ENCODE peak calls at places on chromosomes 13 and 19, in six cellular contexts. I is HAP-1, M is psoas muscle, L is tibial artery, T is A549, J is cardiac muscle cell. F is an unnamed sample.

GRCh38 chr19:2021453-2022140 is 6.1 kb upstream of the BTBD2 start:
- DNase-seq in I (no peak), M (no peak), L (no peak), T (no peak), J (no peak), F (no peak)

GRCh38 chr19:959935-960502 is 24.1 kb upstream of the WDR18 start:
- DNase-seq in I (no peak), M (no peak), L (no peak), T (peak; percentile 44), J (no peak), F (no peak)

GRCh38 chr19:48746738-48747575 is at the start of gene IZUMO1:
- DNase-seq in I (peak; percentile 65), M (peak; percentile 77), L (peak; percentile 68), T (peak; percentile 94), J (peak; percentile 97), F (peak; percentile 87)

GRCh38 chr19:48393559-48394330 is at the start of gene GRIN2D:
- DNase-seq in I (peak; percentile 61), M (no peak), L (no peak), T (peak; percentile 68), J (peak; percentile 47), F (no peak)

GRCh38 chr13:68369739-68370138 is 1139.6 kb upstream of the PCDH9 start:
- DNase-seq in I (no peak), M (no peak), L (no peak), T (peak; percentile 59), J (no peak), F (no peak)

GRCh38 chr19:47663911-47664771 is 49.1 kb upstream of the EHD2 start:
- DNase-seq in I (no peak), M (peak; percentile 75), L (peak; percentile 87), T (peak; percentile 77), J (peak; percentile 100), F (peak; percentile 88)

GRCh38 chr19:1896508-1896907 is 8.7 kb upstream of the ADAT3 start:
- DNase-seq in I (no peak), M (no peak), L (no peak), T (no peak), J (no peak), F (no peak)

GRCh38 chr13:25948910-25949309 is 102.9 kb downstream of the SHISA2 start:
- DNase-seq in I (no peak), M (no peak), L (no peak), T (no peak), J (no peak), F (no peak)

GRCh38 chr19:38683393-38684077 is 36.1 kb downstream of the ACTN4 start:
- DNase-seq in I (peak; percentile 70), M (peak; percentile 77), L (peak; percentile 77), T (peak; percentile 100), J (peak; percentile 92), F (peak; percentile 95)

GRCh38 chr19:54521022-54521859 is 18.6 kb downstream of the LAIR2 start:
- DNase-seq in I (no peak), M (no peak), L (no peak), T (no peak), J (no peak), F (no peak)

GRCh38 chr13:40146586-40147240 is 491.3 kb downstream of the COG6 start:
- DNase-seq in I (no peak), M (no peak), L (no peak), T (no peak), J (no peak), F (no peak)

GRCh38 chr13:46896346-46897138 is at the start of gene HTR2A:
- DNase-seq in I (peak; percentile 14), M (no peak), L (peak; percentile 57), T (no peak), J (peak; percentile 58), F (no peak)

GRCh38 chr19:52453324-52454094 is at the start of gene ZNF578:
- DNase-seq in I (no peak), M (peak; percentile 80), L (peak; percentile 55), T (no peak), J (peak; percentile 92), F (peak; percentile 3)

DNA sequence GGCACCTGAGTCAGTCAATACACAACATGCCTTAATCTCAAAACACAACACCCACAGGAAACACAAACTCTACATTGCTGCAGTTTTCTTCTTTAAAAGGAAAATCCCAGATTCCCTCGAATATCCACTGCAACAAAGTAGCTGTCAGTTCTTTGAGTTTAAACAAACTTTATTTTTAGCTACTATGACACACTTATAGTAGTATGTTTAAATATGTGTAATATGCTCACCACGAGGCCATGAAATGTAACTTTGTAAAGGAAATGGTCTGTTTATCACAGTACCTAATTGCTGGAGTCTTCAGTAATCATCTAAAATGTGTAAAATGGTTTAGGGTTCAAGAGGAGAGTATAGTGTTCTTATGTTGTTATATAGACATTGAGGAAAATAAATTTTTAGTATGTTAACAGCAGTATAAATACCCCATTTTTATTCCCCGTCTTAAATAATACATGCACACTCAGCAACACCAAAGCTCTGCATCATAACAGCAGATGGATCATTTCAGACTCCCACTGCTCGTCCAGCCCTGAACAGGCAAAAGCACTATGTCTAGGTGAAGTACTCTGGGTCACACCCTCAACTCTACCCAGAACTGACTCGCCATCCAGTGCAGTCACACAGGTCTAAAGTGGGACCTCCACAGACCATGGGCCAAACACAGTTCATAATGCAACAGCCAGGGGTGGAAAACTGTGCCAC is 20.6 kb downstream of the TUBGCP3 start:
- DNase-seq in I (no peak), M (no peak), L (no peak), T (no peak), J (no peak), F (no peak)
- H3K4me1 ChIP-seq in I (no peaks in the 10 kb centered on the region), M (peaks cover 3% of the 10 kb centered on the region), L (peaks cover 10% of the 10 kb centered on the region), T (no peaks in the 10 kb centered on the region), J (no peaks in the 10 kb centered on the region), F (no peaks in the 10 kb centered on the region)

GRCh38 chr13:33184530-33184929 is 101.0 kb downstream of the STARD13 start:
- DNase-seq in I (no peak), M (no peak), L (no peak), T (no peak), J (no peak), F (no peak)

GRCh38 chr13:33183431-33184130 is 102.0 kb downstream of the STARD13 start:
- DNase-seq in I (no peak), M (no peak), L (no peak), T (no peak), J (no peak), F (peak; percentile 46)

GRCh38 chr13:33184131-33184485 is 101.4 kb downstream of the STARD13 start:
- DNase-seq in I (no peak), M (no peak), L (no peak), T (no peak), J (no peak), F (no peak)

GRCh38 chr13:33186851-33187250 is 98.7 kb downstream of the STARD13 start:
- DNase-seq in I (no peak), M (no peak), L (no peak), T (no peak), J (peak; percentile 78), F (no peak)

GRCh38 chr13:33185853-33186252 is 99.7 kb downstream of the STARD13 start:
- DNase-seq in I (no peak), M (no peak), L (no peak), T (no peak), J (peak; percentile 35), F (no peak)
- H3K4me1 ChIP-seq in I (no peaks in the 10 kb centered on the region), M (no peaks in the 10 kb centered on the region), L (peaks cover 93% of the 10 kb centered on the region), T (no peaks in the 10 kb centered on the region), J (peaks cover 8% of the 10 kb centered on the region), F (peaks cover 71% of the 10 kb centered on the region)

DNA sequence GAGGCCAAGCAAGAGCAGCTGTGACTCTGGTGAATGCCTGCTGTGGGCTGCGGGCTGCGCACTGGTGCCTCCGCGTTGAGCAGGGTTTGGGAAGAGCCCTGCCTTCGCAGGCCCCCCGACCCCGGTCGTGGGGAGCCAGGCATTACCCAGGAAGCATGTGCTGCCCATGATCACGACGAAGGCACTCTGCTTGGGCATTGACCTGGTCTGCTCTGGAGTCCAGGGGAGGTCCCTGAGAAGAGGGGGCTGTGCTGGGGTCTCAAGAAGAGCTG is 19.2 kb downstream of the RANBP3 start:
- DNase-seq in I (no peak), M (no peak), L (no peak), T (no peak), J (no peak), F (no peak)
- H3K4me1 ChIP-seq in I (peaks cover 31% of the 10 kb centered on the region), M (peaks cover 57% of the 10 kb centered on the region), L (peaks cover 67% of the 10 kb centered on the region), T (peaks cover 28% of the 10 kb centered on the region), J (peaks cover 80% of the 10 kb centered on the region), F (peaks cover 27% of the 10 kb centered on the region)

DNA sequence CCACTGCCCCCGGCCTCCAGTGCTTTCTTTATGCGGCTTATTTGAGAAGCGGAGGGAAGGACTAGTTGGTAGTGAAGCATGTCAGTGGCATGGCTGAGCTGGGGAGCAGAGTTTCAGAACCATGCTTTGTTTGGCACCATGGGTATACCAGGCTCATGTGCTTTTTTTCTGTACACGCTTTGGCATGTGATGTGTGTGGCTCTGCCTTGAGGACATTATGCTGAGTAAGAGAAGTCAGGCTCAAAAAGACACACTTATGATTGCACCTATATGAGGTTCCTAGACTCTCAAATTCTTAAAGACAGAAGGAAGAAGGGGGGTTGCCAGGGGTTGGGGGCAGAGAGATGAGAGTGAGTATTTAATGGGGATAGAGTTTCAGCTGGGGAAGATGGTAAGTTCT is 21.3 kb downstream of the GATAD2A start:
- DNase-seq in I (no peak), M (no peak), L (no peak), T (no peak), J (no peak), F (no peak)
- H3K4me1 ChIP-seq in I (no peaks in the 10 kb centered on the region), M (peaks cover 34% of the 10 kb centered on the region), L (peaks cover 57% of the 10 kb centered on the region), T (no peaks in the 10 kb centered on the region), J (no peaks in the 10 kb centered on the region), F (no peaks in the 10 kb centered on the region)

DNA sequence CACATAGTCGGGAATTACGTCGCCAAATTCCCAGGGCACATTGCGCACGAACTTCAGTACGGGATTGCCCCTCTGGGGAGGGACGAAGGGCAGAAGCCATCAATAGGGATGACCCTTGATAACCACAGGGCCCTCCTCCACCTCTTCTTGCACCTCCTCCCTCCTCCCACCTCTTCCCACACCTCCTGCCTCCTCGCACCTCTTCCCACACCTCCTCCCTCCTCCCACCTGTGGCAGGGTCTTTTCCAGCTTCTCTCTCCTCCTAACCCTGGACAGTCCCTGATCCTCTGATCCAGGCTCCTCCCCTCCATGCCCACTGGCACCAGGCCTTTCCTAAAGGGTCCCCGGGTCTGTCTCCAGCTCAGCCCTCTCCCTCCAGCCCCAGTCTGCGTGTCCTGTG is 3.4 kb downstream of the ERCC1 start:
- DNase-seq in I (no peak), M (no peak), L (no peak), T (no peak), J (no peak), F (no peak)
- H3K4me1 ChIP-seq in I (peaks cover 14% of the 10 kb centered on the region), M (peaks cover 20% of the 10 kb centered on the region), L (peaks cover 30% of the 10 kb centered on the region), T (peaks cover 23% of the 10 kb centered on the region), J (peaks cover 11% of the 10 kb centered on the region), F (peaks cover 16% of the 10 kb centered on the region)